ENCODE peak calls at places on chromosomes 16 and 17, in nine cellular contexts. F is neural progenitor cell, I is GM23338, V is MM.1S, Q is HCT116, H is PC-3, T is hepatocyte, D is OCI-LY7, K is SK-N-SH. N is an unnamed sample.

GRCh38 chr16:72241930-72242329 is 70.0 kb upstream of the PMFBP1 start:
- DNase-seq in F (peak; percentile 48), I (peak; percentile 62), V (peak; percentile 31), Q (peak; percentile 39), H (peak; percentile 62), T (peak; percentile 70), D (peak; percentile 2), K (peak; percentile 52), N (peak; percentile 76)

GRCh38 chr17:27747462-27748359 is 52.6 kb downstream of the NOS2 start:
- DNase-seq in F (peak; percentile 31), I (peak; percentile 90), V (no peak), Q (peak; percentile 23), H (no peak), T (no peak), D (no peak), K (no peak), N (no peak)

GRCh38 chr17:48593840-48594411 is 347 bp upstream of the HOXB5 start:
- DNase-seq in F (peak; percentile 87), I (peak; percentile 87), V (peak; percentile 59), Q (no peak), H (peak; percentile 88), T (peak; percentile 85), D (peak; percentile 78), K (peak; percentile 96), N (peak; percentile 87)

GRCh38 chr17:56099649-56100048 is 53.6 kb upstream of the ANKFN1 start:
- DNase-seq in F (no peak), I (no peak), V (no peak), Q (no peak), H (no peak), T (peak; percentile 1), D (no peak), K (no peak), N (peak; percentile 74)

GRCh38 chr17:37147301-37147812 is 198.6 kb downstream of the AATF start:
- DNase-seq in F (no peak), I (no peak), V (peak; percentile 41), Q (no peak), H (peak; percentile 68), T (peak; percentile 21), D (peak; percentile 69), K (no peak), N (no peak)

GRCh38 chr17:64357191-64357981 is 33.3 kb downstream of the PECAM1 start:
- DNase-seq in F (no peak), I (peak; percentile 50), V (no peak), Q (no peak), H (peak; percentile 76), T (no peak), D (no peak), K (no peak), N (peak; percentile 98)

GRCh38 chr16:23406546-23407240 is 46.3 kb downstream of the COG7 start:
- DNase-seq in F (no peak), I (no peak), V (peak; percentile 84), Q (no peak), H (no peak), T (no peak), D (no peak), K (no peak), N (no peak)

GRCh38 chr17:80959330-80960036 is 32.2 kb upstream of the CHMP6 start:
- DNase-seq in F (no peak), I (no peak), V (no peak), Q (no peak), H (peak; percentile 45), T (no peak), D (no peak), K (peak; percentile 69), N (peak; percentile 83)

GRCh38 chr16:58110590-58111330 is 18.4 kb downstream of the CFAP20 start:
- DNase-seq in F (no peak), I (peak; percentile 40), V (no peak), Q (no peak), H (no peak), T (no peak), D (no peak), K (peak; percentile 61), N (peak; percentile 42)

GRCh38 chr17:16870253-16871245 is 101.4 kb downstream of the TNFRSF13B start:
- DNase-seq in F (no peak), I (no peak), V (no peak), Q (no peak), H (no peak), T (no peak), D (no peak), K (no peak), N (no peak)

GRCh38 chr17:16872351-16872751 is 99.6 kb downstream of the TNFRSF13B start:
- DNase-seq in F (no peak), I (no peak), V (no peak), Q (no peak), H (no peak), T (no peak), D (no peak), K (no peak), N (peak; percentile 5)

DNA sequence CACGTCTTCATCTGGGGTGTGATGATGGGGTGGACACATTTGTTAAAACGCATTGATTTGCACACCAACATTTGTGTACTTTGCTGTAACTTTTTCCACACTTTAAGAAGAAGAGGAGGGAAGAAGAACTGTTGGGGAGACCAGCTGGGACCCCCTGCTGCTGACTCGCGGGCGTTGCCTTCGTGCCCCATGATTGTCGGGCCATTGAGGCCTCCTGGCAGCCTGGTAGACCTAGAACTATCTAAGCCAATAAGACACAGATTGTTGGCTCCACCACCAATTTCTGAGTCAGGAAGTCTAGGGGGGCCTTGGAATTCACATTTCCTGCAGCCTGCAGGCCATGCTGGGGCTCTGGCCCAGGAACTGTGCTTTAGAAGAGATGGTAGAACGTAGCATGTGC is 105.5 kb downstream of the TNFRSF13B start:
- DNase-seq in F (no peak), I (no peak), V (no peak), Q (no peak), H (peak; percentile 18), T (no peak), D (no peak), K (no peak), N (no peak)
- TF ChIP-seq EZH2phosphoT487 in F (no peak), I (no peak), V (no peak), Q (no peak), H (no peak), T (no peak), D (no peak), K (no peak), N (no peak)

GRCh38 chr16:718389-718788 is 2.6 kb upstream of the ANTKMT start:
- DNase-seq in F (no peak), I (no peak), V (no peak), Q (no peak), H (no peak), T (no peak), D (no peak), K (no peak), N (no peak)

GRCh38 chr16:718922-719321 is 2.0 kb upstream of the ANTKMT start:
- DNase-seq in F (no peak), I (no peak), V (no peak), Q (no peak), H (no peak), T (no peak), D (no peak), K (no peak), N (no peak)

GRCh38 chr16:720507-720989 is 398 bp upstream of the ANTKMT start:
- DNase-seq in F (peak; percentile 81), I (peak; percentile 73), V (peak; percentile 68), Q (no peak), H (peak; percentile 50), T (peak; percentile 73), D (no peak), K (peak; percentile 89), N (peak; percentile 74)

GRCh38 chr16:720990-721764 is at the start of gene ANTKMT:
- DNase-seq in F (peak; percentile 98), I (peak; percentile 97), V (peak; percentile 94), Q (no peak), H (peak; percentile 79), T (peak; percentile 94), D (peak; percentile 96), K (peak; percentile 92), N (peak; percentile 86)

GRCh38 chr16:719815-720506 is 985 bp upstream of the ANTKMT start:
- DNase-seq in F (no peak), I (no peak), V (no peak), Q (no peak), H (peak; percentile 53), T (no peak), D (peak; percentile 83), K (peak; percentile 54), N (peak; percentile 38)
- TF ChIP-seq EZH2phosphoT487 in F (no peak), I (no peak), V (no peak), Q (no peak), H (no peak), T (no peak), D (no peak), K (no peak), N (no peak)

GRCh38 chr16:85399583-85400284 is 213.4 kb upstream of the GSE1 start:
- DNase-seq in F (no peak), I (no peak), V (no peak), Q (no peak), H (no peak), T (no peak), D (no peak), K (no peak), N (no peak)
- TF ChIP-seq EZH2phosphoT487 in F (no peak), I (no peak), V (no peak), Q (no peak), H (no peak), T (no peak), D (no peak), K (no peak), N (no peak)

GRCh38 chr17:2949469-2950044 is 113.8 kb downstream of the OR1D5 start:
- DNase-seq in F (no peak), I (no peak), V (no peak), Q (peak; percentile 75), H (peak; percentile 87), T (no peak), D (no peak), K (no peak), N (peak; percentile 94)
- TF ChIP-seq EZH2phosphoT487 in F (no peak), I (no peak), V (no peak), Q (no peak), H (no peak), T (no peak), D (no peak), K (no peak), N (no peak)

GRCh38 chr16:1781758-1782407 is 488 bp downstream of the SPSB3 start:
- DNase-seq in F (peak; percentile 53), I (peak; percentile 63), V (peak; percentile 25), Q (no peak), H (no peak), T (no peak), D (peak; percentile 36), K (peak; percentile 70), N (peak; percentile 72)
- TF ChIP-seq EZH2phosphoT487 in F (no peak), I (no peak), V (no peak), Q (no peak), H (no peak), T (no peak), D (no peak), K (no peak), N (no peak)

DNA sequence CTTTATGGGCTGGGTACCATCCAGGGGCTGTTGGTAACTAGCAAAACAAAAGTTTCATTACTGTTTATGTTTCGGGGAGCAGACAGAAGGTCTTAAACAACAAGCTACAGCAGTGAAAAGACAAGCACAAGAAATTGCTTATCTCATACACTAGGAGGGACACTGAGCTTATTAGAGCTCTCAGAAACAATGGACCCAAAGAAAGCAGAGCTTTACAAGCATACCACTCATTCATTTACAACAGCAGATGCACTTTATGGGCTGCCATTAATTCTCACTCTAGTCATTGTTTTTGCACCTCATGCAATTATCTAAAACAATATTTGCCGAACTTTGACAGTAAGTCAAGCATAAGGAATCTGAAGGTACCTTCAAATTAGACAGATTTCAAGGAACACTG is 10.0 kb downstream of the KRT16 start:
- DNase-seq in F (no peak), I (no peak), V (no peak), Q (no peak), H (no peak), T (no peak), D (no peak), K (no peak), N (no peak)
- TF ChIP-seq EZH2phosphoT487 in F (no peak), I (no peak), V (no peak), Q (no peak), H (no peak), T (no peak), D (no peak), K (no peak), N (no peak)

N was measured in GM23248.